ENCODE peak calls at places on chromosome 1, in four cellular contexts. I is GM23338, T is breast epithelium, J is adrenal gland. U is an unnamed sample.

GRCh38 chr1:161119379-161120061 is 1.6 kb downstream of the NIT1 start:
- DNase-seq in T (peak; percentile 56), J (peak; percentile 92), I (peak; percentile 90), U (peak; percentile 73)

GRCh38 chr1:186812560-186812959 is 16.2 kb upstream of the PLA2G4A start:
- DNase-seq in T (no peak), J (no peak), I (no peak), U (no peak)

GRCh38 chr1:31064685-31065309 is 720 bp downstream of the PUM1 start:
- DNase-seq in J (peak; percentile 24), T (no peak), I (no peak), U (no peak)

GRCh38 chr1:107953551-107953950 is 11.4 kb downstream of the VAV3 start:
- DNase-seq in I (no peak), T (no peak), J (no peak), U (no peak)

GRCh38 chr1:240497908-240498307 is 114.0 kb downstream of the GREM2 start:
- DNase-seq in J (no peak), I (no peak), T (no peak), U (no peak)

GRCh38 chr1:24745711-24746582 is 700 bp downstream of the CLIC4 start:
- DNase-seq in J (peak; percentile 77), T (peak; percentile 84), I (peak; percentile 60), U (peak; percentile 90)

GRCh38 chr1:10968411-10968826 is 44.0 kb upstream of the TARDBP start:
- DNase-seq in J (peak; percentile 62), I (no peak), T (no peak), U (no peak)

GRCh38 chr1:145961425-145962156 is 2.8 kb downstream of the ANKRD34A start:
- DNase-seq in T (no peak), J (no peak), I (peak; percentile 54), U (peak; percentile 86)

GRCh38 chr1:41342774-41343355 is 18.4 kb upstream of the FOXO6 start:
- DNase-seq in J (no peak), T (no peak), I (no peak), U (no peak)

GRCh38 chr1:47235280-47235679 is 3.3 kb upstream of the TAL1 start:
- DNase-seq in T (no peak), I (peak; percentile 15), J (peak; percentile 44), U (no peak)

GRCh38 chr1:189185077-189185476 is 1292.6 kb downstream of the BRINP3 start:
- DNase-seq in T (no peak), J (no peak), I (peak; percentile 49), U (no peak)

GRCh38 chr1:224433671-224434446 is 738 bp downstream of the WDR26 start:
- DNase-seq in T (peak; percentile 32), J (peak; percentile 50), I (peak; percentile 51), U (peak; percentile 70)

GRCh38 chr1:114379987-114380386 is 131.0 kb downstream of the TRIM33 start:
- DNase-seq in I (no peak), J (no peak), T (no peak), U (no peak)

GRCh38 chr1:155834296-155834926 is 22.6 kb downstream of the GON4L start:
- DNase-seq in T (no peak), J (no peak), I (peak; percentile 78), U (no peak)

GRCh38 chr1:41474490-41475271 is 9.8 kb downstream of the EDN2 start:
- DNase-seq in I (peak; percentile 28), T (no peak), J (peak; percentile 87), U (peak; percentile 89)

GRCh38 chr1:228487336-228488106 is at the start of gene RNF187:
- DNase-seq in T (peak; percentile 74), J (peak; percentile 90), I (no peak), U (peak; percentile 93)

GRCh38 chr1:182716740-182717720 is 32.6 kb upstream of the RGS8 start:
- DNase-seq in I (no peak), J (no peak), T (no peak), U (no peak)

GRCh38 chr1:97647776-97648175 is 273.1 kb downstream of the DPYD start:
- DNase-seq in T (no peak), I (no peak), J (no peak), U (no peak)

GRCh38 chr1:60699304-60699703 is 383.1 kb upstream of the NFIA start:
- DNase-seq in J (no peak), I (no peak), T (no peak), U (no peak)

GRCh38 chr1:154956557-154956956 is 658 bp upstream of the PBXIP1 start:
- DNase-seq in I (no peak), J (peak; percentile 50), T (no peak), U (peak; percentile 82)

GRCh38 chr1:85259866-85260345 is 444 bp upstream of the C1orf52 start:
- DNase-seq in J (no peak), I (no peak), T (no peak), U (peak; percentile 73)

GRCh38 chr1:233520510-233521191 is 93.3 kb upstream of the KCNK1 start:
- DNase-seq in J (no peak), I (no peak), T (no peak), U (no peak)

GRCh38 chr1:216051071-216051470 is 372.2 kb downstream of the USH2A start:
- DNase-seq in T (no peak), I (no peak), J (no peak), U (no peak)

GRCh38 chr1:104855550-104855949 is 1105.9 kb downstream of the AMY1C start:
- DNase-seq in T (no peak), J (no peak), I (no peak), U (no peak)

DNA sequence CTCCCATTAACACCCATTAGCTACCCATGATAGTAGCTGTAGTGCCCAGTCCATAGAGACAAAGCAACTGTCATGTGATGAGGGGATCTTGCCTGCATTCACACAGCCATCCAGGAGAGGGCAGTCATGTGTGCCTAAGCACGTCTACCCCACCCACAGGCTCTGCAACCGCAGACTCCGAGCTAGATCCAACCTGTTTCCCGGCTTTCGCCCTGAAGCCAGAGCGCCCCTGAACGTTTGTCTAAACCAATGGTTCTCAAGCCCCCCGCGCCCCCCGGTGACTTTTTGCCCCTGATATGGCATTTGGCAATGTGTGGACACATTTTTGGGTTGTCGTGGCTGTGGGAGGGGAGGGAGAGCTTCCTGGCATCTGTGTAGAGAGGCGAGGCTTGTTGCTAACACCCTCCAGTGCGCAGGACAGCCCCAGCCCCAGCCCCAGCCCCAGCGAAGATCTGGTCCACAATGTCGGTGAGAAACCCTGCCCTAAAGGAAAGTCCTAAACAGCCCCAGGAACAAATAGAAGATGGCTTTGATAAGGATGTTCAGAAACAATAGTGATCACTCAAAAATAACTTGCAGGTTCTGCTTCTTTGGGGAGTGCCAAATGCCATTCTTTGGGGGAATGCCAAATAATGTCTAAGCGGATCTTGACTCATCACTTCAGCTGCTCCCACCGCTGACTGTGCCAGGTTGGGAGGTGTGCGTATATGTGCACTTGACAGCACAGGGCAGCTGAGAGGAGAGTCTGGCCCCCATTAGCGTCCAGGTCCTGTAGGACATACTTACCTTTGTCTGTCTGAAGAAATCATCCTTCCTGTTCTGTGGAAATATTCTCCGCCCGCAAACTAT is 34.5 kb downstream of the SLC44A3 start:
- DNase-seq in T (peak; percentile 91), J (peak; percentile 93), I (peak; percentile 96), U (peak; percentile 96)
- H3K4me1 ChIP-seq in T (no peaks in the 10 kb centered on the region), J (peaks cover 13% of the 10 kb centered on the region), I (peaks cover 6% of the 10 kb centered on the region), U (peaks cover 23% of the 10 kb centered on the region)

GRCh38 chr1:17405898-17406759 is 33.3 kb downstream of the RCC2 start:
- DNase-seq in I (peak; percentile 90), T (peak; percentile 43), J (peak; percentile 67), U (no peak)
- H3K4me1 ChIP-seq in I (peaks cover 3% of the 10 kb centered on the region), T (no peaks in the 10 kb centered on the region), J (no peaks in the 10 kb centered on the region), U (no peaks in the 10 kb centered on the region)

GRCh38 chr1:36155560-36156328 is at the start of gene MAP7D1:
- DNase-seq in J (peak; percentile 87), I (peak; percentile 88), T (peak; percentile 82), U (peak; percentile 96)
- H3K4me1 ChIP-seq in J (peaks cover 60% of the 10 kb centered on the region), I (peaks cover 36% of the 10 kb centered on the region), T (peaks cover 22% of the 10 kb centered on the region), U (peaks cover 67% of the 10 kb centered on the region)

GRCh38 chr1:109821221-109821669 is 57.5 kb upstream of the EPS8L3 start:
- DNase-seq in T (peak; percentile 78), I (no peak), J (peak; percentile 94), U (peak; percentile 84)
- H3K4me1 ChIP-seq in T (peaks cover 6% of the 10 kb centered on the region), I (no peaks in the 10 kb centered on the region), J (peaks cover 43% of the 10 kb centered on the region), U (peaks cover 24% of the 10 kb centered on the region)

GRCh38 chr1:203632941-203633340 is 6.3 kb downstream of the ATP2B4 start:
- DNase-seq in I (no peak), T (no peak), J (no peak), U (peak; percentile 54)
- H3K4me1 ChIP-seq in I (peaks cover 25% of the 10 kb centered on the region), T (peaks cover 7% of the 10 kb centered on the region), J (peaks cover 56% of the 10 kb centered on the region), U (peaks cover 86% of the 10 kb centered on the region)

GRCh38 chr1:21912038-21912758 is 24.9 kb downstream of the HSPG2 start:
- DNase-seq in J (no peak), I (no peak), T (no peak), U (no peak)

GRCh38 chr1:21914880-21915640 is 22.1 kb downstream of the HSPG2 start:
- DNase-seq in I (no peak), J (no peak), T (no peak), U (no peak)

GRCh38 chr1:21913763-21914162 is 23.3 kb downstream of the HSPG2 start:
- DNase-seq in I (no peak), T (no peak), J (peak; percentile 62), U (no peak)

GRCh38 chr1:21914468-21914867 is 22.6 kb downstream of the HSPG2 start:
- DNase-seq in T (no peak), J (no peak), I (no peak), U (no peak)

GRCh38 chr1:21913258-21913657 is 23.9 kb downstream of the HSPG2 start:
- DNase-seq in T (peak; percentile 66), I (peak; percentile 85), J (peak; percentile 87), U (no peak)
- H3K4me1 ChIP-seq in T (peaks cover 22% of the 10 kb centered on the region), I (peaks cover 38% of the 10 kb centered on the region), J (peaks cover 86% of the 10 kb centered on the region), U (peaks cover 98% of the 10 kb centered on the region)

GRCh38 chr1:2384130-2384860 is 7.1 kb downstream of the MORN1 start:
- DNase-seq in I (no peak), T (no peak), J (peak; percentile 0), U (peak; percentile 47)
- H3K4me1 ChIP-seq in I (no peaks in the 10 kb centered on the region), T (peaks cover 9% of the 10 kb centered on the region), J (peaks cover 4% of the 10 kb centered on the region), U (peaks cover 11% of the 10 kb centered on the region)

U was measured in sigmoid colon.